ENCODE peak calls at places on chromosomes 5 and 9, in four cellular contexts. D is Karpas-422; Y is hepatocyte; R is CD4-positive, alpha-beta memory T cell. E is an unnamed sample.
A peak's percentile ranks its signal among the peaks of the same experiment; 100 is the strongest.

GRCh38 chr9:129750010-129750409 is 2.8 kb downstream of the PTGES start:
- DNase-seq in D (no peak), Y (peak; percentile 44), R (no peak), E (no peak)

GRCh38 chr5:58745350-58745749 is 162.5 kb downstream of the RAB3C start:
- DNase-seq in D (no peak), Y (no peak), R (no peak), E (no peak)

GRCh38 chr5:76081811-76082783 is 1.1 kb upstream of the SV2C start:
- DNase-seq in D (no peak), Y (no peak), R (no peak), E (no peak)

GRCh38 chr5:18394154-18394804 is 760.0 kb downstream of the TAF11L14 start:
- DNase-seq in D (peak; percentile 75), Y (peak; percentile 79), R (peak; percentile 27), E (peak; percentile 82)

GRCh38 chr9:75086443-75087278 is 1.3 kb downstream of the NMRK1 start:
- DNase-seq in D (no peak), Y (peak; percentile 28), R (peak; percentile 54), E (peak; percentile 56)

GRCh38 chr9:101072259-101072658 is 43.7 kb downstream of the PLPPR1 start:
- DNase-seq in D (no peak), Y (no peak), R (no peak), E (no peak)

GRCh38 chr9:18857769-18858168 is 175.2 kb downstream of the SAXO1 start:
- DNase-seq in D (no peak), Y (no peak), R (no peak), E (no peak)

GRCh38 chr5:37816883-37817282 is 23.0 kb downstream of the GDNF start:
- DNase-seq in D (no peak), Y (no peak), R (no peak), E (no peak)

GRCh38 chr9:116153765-116154333 is at the start of gene PAPPA:
- DNase-seq in D (no peak), Y (peak; percentile 24), R (no peak), E (no peak)

GRCh38 chr5:45274241-45274640 is 421.9 kb downstream of the HCN1 start:
- DNase-seq in D (no peak), Y (peak; percentile 22), R (no peak), E (no peak)

GRCh38 chr9:95755421-95755730 is 120.1 kb upstream of the ERCC6L2 start:
- DNase-seq in D (no peak), Y (no peak), R (no peak), E (no peak)

GRCh38 chr9:3903273-3903672 is 377.5 kb upstream of the RFX3 start:
- DNase-seq in D (no peak), Y (peak; percentile 68), R (no peak), E (no peak)

GRCh38 chr5:19928556-19929421 is 59.2 kb downstream of the CDH18 start:
- DNase-seq in D (no peak), Y (peak; percentile 53), R (no peak), E (no peak)
- H3K27ac ChIP-seq in D (no peak overlapping the region), Y (peak overlapping the region; percentile 42), R (no peak overlapping the region), E (no peak overlapping the region)

DNA sequence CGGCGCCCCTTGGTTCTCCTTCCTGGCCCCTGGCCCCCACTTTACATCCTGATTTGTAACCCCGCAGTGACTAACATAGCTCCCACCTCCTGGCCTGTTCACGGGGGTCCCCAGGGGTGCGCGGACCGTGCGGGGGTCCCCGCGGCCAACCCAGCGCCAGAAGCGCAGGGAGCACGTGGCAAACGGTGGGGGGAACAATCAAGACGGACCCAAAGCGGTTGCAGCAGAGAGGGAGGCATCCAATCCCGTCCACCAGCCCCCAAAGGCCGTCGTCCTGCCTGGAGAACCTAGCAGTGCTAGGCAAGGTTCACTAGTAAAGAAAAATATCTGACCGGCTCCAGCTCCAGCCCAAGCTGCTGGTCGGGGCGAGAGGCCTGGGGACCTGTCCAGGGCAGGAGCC is 201.5 kb downstream of the AUH start:
- DNase-seq in D (no peak), Y (no peak), R (no peak), E (no peak)
- H3K27ac ChIP-seq in D (no peak overlapping the region), Y (no peak overlapping the region), R (no peak overlapping the region), E (no peak overlapping the region)

GRCh38 chr9:89000973-89001916 is 10.0 kb downstream of the S1PR3 start:
- DNase-seq in D (peak; percentile 92), Y (peak; percentile 92), R (peak; percentile 52), E (peak; percentile 88)

GRCh38 chr9:88998506-88998905 is 7.2 kb downstream of the S1PR3 start:
- DNase-seq in D (no peak), Y (no peak), R (no peak), E (no peak)

GRCh38 chr9:89000281-89000875 is 9.1 kb downstream of the S1PR3 start:
- DNase-seq in D (no peak), Y (no peak), R (no peak), E (no peak)

GRCh38 chr9:88997646-88998045 is 6.4 kb downstream of the S1PR3 start:
- DNase-seq in D (no peak), Y (no peak), R (no peak), E (peak; percentile 44)

GRCh38 chr9:88998911-88999310 is 7.6 kb downstream of the S1PR3 start:
- DNase-seq in D (no peak), Y (no peak), R (no peak), E (no peak)
- H3K27ac ChIP-seq in D (no peak overlapping the region), Y (peak overlapping the region; percentile 8), R (no peak overlapping the region), E (no peak overlapping the region)

GRCh38 chr5:16712600-16712999 is 95.8 kb upstream of the RETREG1 start:
- DNase-seq in D (no peak), Y (no peak), R (no peak), E (no peak)
- H3K27ac ChIP-seq in D (no peak overlapping the region), Y (no peak overlapping the region), R (no peak overlapping the region), E (peak overlapping the region; percentile 15)

GRCh38 chr9:133939845-133940244 is 52.3 kb downstream of the VAV2 start:
- DNase-seq in D (no peak), Y (no peak), R (no peak), E (peak; percentile 58)
- H3K27ac ChIP-seq in D (no peak overlapping the region), Y (no peak overlapping the region), R (no peak overlapping the region), E (no peak overlapping the region)

DNA sequence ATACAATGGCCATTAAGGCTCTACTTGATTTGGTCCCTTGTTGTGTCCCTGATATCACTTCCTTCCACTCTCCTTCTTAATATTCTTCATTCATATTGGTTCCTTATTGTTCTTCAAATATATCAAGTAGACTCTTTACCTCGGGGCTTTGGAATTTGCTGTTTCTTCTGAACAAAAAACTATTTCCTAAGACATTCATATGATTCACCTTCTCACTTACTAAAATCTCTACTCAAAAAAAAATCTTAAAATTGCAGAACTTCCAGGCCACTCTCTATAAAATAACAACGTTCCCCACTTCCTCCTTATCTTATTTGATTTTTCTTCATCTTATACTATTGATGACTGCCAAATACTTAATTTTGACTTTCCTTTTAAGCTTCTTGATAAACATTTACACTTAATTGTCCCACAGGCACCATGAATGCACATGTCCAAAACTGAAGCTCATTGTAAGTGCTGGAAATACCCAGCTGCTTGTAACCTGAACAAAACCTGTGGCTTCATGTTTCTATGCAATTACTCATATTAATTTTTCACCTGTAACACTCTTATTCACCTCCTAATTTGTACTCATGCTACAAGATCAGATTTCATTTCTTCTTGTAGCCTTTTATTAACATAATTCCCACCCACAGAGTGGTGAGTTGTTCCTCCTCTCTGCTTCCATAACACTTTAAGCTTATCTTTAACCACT is 58.4 kb upstream of the NUDT12 start:
- DNase-seq in D (no peak), Y (no peak), R (no peak), E (no peak)
- H3K27ac ChIP-seq in D (no peak overlapping the region), Y (no peak overlapping the region), R (no peak overlapping the region), E (no peak overlapping the region)

DNA sequence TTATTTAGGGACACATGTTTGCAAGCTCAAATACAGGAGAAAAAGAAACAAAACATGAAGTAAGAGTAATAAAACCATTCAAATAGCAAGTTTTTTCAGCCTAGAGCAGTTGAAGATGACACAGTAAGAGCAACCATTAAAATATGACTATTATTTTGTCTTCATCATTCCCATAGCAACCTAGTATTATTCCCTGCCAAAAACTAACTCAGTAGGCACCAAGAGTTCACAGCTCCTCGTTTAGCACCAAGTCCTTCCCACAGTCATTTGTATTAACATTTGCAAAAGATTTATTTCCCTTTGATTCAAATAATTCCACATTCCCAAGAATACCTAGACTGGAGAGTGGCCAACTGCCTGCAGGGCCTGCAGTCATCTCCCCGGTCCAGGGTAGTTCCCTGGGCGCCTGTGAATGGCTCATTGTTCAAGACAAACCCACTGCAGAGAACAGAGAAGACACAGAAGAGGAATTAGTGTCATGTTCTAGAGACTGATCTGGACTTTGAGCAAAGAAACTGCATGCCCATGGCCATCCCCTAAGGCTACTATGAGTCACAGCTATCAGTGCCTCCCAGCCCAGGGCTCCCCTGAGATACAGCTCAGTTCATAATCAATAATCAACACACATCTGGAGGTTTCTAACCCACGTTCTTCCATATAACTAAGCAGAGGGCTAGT is 139.1 kb upstream of the MAP3K1 start:
- DNase-seq in D (no peak), Y (peak; percentile 15), R (no peak), E (no peak)
- H3K27ac ChIP-seq in D (no peak overlapping the region), Y (peak overlapping the region; percentile 52), R (no peak overlapping the region), E (no peak overlapping the region)

GRCh38 chr9:36997414-36997813 is 36.7 kb downstream of the PAX5 start:
- DNase-seq in D (no peak), Y (no peak), R (no peak), E (no peak)
- H3K27ac ChIP-seq in D (peak overlapping the region; percentile 49), Y (no peak overlapping the region), R (no peak overlapping the region), E (no peak overlapping the region)

GRCh38 chr9:134156564-134157377 is 7.6 kb downstream of the RNU6ATAC start:
- DNase-seq in D (no peak), Y (no peak), R (no peak), E (no peak)
- H3K27ac ChIP-seq in D (no peak overlapping the region), Y (no peak overlapping the region), R (no peak overlapping the region), E (no peak overlapping the region)

GRCh38 chr5:113223315-113223714 is 211.5 kb downstream of the TSSK1B start:
- DNase-seq in D (no peak), Y (no peak), R (no peak), E (no peak)

GRCh38 chr5:113223831-113224604 is 210.8 kb downstream of the TSSK1B start:
- DNase-seq in D (no peak), Y (no peak), R (no peak), E (no peak)

GRCh38 chr5:113225259-113225658 is 209.5 kb downstream of the TSSK1B start:
- DNase-seq in D (no peak), Y (no peak), R (no peak), E (no peak)

GRCh38 chr5:113226337-113226736 is 208.5 kb downstream of the TSSK1B start:
- DNase-seq in D (no peak), Y (no peak), R (no peak), E (no peak)

DNA sequence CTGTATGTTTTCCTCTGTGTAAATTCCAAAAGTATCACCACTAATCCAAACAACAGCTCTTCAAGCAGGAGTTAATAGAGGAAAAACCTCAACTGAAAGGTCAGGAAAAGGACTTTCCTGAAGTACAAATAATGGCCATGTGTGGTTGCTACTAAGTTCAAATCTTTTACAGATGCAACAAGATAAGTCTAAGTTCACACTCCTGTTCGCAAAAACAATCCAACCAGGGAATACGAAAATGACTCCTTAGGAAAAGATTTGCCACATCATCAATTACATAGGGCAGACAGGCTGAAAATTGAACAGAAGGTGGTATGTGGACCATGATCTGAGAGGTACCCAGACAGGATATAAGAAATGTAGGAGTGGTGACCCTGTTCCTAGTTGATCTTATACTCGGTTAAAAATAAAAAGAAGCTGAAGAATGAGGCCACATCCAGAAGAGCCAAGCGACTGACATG is 210.2 kb downstream of the TSSK1B start:
- DNase-seq in D (no peak), Y (no peak), R (no peak), E (no peak)
- H3K27ac ChIP-seq in D (no peak overlapping the region), Y (peak overlapping the region; percentile 7), R (no peak overlapping the region), E (peak overlapping the region; percentile 28)

E was measured in left lung.